ENCODE peak calls at places on chromosomes 16 and 17, in seven cellular contexts. H is SK-N-SH, L is GM12878, I is H1, U is HepG2, Z is GM12891, A is K562. Q is an unnamed sample.

GRCh38 chr16:85423186-85423550 is 190.0 kb upstream of the GSE1 start:
- DNase-seq in Z (no peak), A (no peak), L (no peak), U (no peak), H (no peak), I (no peak), Q (no peak)

GRCh38 chr16:46583036-46583435 is 38.1 kb downstream of the SHCBP1 start:
- DNase-seq in I (no peak), A (peak), L (no peak), Z (no peak), U (no peak), H (no peak), Q (no peak)

GRCh38 chr16:797686-798085 is 2.8 kb downstream of the GNG13 start:
- DNase-seq in L (no peak), H (no peak), A (no peak), I (no peak), U (no peak), Z (no peak), Q (no peak)

GRCh38 chr17:4256952-4257351 is 6.8 kb downstream of the ANKFY1 start:
- DNase-seq in L (no peak), I (no peak), H (no peak), A (no peak), Z (no peak), U (no peak), Q (no peak)

GRCh38 chr16:48291303-48291702 is 44.0 kb upstream of the ABCC11 start:
- DNase-seq in U (no peak), H (no peak), L (no peak), Z (no peak), I (no peak), A (no peak), Q (no peak)

GRCh38 chr16:6204941-6205340 is 1107.3 kb upstream of the EEF2KMT start:
- DNase-seq in A (no peak), L (no peak), H (peak), U (no peak), Z (no peak), I (no peak), Q (no peak)

GRCh38 chr16:22395960-22396359 is 21.5 kb upstream of the CDR2 start:
- DNase-seq in L (no peak), I (no peak), U (no peak), H (no peak), A (no peak), Z (no peak), Q (no peak)

GRCh38 chr16:23072769-23073549 is 76.3 kb downstream of the USP31 start:
- DNase-seq in A (no peak), U (no peak), L (no peak), Z (no peak), I (no peak), H (peak), Q (no peak)

GRCh38 chr16:50925758-50926357 is 184.0 kb downstream of the CYLD start:
- DNase-seq in H (no peak), L (no peak), Z (no peak), A (no peak), I (no peak), U (no peak), Q (no peak)

GRCh38 chr16:29663020-29663828 is at the start of gene SPN:
- DNase-seq in I (no peak), U (no peak), L (no peak), A (peak), Z (no peak), H (no peak), Q (peak)
- TF ChIP-seq TAF1 in I (no peak), U (no peak), L (peak), A (peak), Z (peak), H (no peak), Q (peak)

DNA sequence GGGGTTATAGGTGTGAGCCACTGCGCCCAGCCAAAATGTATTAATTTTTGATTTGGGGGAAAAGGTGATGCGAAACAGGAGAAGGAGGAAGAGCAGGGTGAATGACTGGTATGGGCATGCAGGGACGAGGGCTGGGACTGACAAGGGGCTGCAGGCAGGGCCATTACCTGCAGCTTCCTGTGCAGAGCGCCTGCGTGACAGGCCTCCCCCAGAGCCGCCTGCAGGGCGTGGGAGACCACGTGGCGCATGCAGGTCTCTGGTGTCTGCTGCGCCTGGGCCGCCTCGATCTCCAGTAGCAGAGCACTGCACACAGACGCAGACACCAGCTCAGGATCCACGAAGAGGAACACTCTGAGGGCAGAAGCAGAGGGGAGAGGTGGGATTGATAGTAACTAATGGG is 32.4 kb downstream of the PIK3R6 start:
- DNase-seq in I (no peak), U (no peak), A (no peak), L (no peak), Z (no peak), H (no peak), Q (no peak)
- TF ChIP-seq TAF1 in I (no peak), U (no peak), A (no peak), L (no peak), Z (no peak), H (no peak), Q (no peak)

DNA sequence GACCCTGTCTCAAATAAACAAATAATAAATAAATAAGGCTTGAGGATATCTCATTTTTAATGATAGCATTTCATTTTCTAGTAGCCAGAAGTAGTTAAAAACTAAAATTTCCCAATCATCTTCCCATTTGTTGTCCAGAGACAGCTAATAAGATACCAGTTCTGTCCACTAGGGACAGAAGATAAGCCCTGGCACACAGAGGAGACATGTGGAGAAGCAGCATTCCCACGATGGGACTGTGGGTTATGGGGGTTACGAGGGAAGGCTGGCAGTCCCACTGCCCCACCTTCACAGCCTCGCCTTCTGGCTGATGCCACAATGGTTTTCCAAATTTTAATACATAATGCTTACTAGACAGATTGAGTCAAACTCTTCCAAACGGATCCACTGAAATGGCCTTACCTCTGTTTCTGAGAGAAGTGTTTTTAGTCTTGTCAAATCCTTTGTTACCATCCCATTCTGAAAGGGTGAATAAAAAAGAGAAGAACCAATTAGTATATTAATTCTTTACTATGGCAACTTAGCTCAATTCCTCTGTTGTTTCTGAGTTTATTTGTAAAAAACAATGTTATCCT is 44.2 kb downstream of the HELZ start:
- DNase-seq in H (peak), I (no peak), U (peak), A (peak), Z (no peak), L (no peak), Q (no peak)
- TF ChIP-seq TAF1 in H (no peak), I (no peak), U (no peak), A (no peak), Z (no peak), L (no peak), Q (no peak)

GRCh38 chr17:31523862-31524730 is 132.6 kb downstream of the RAB11FIP4 start:
- DNase-seq in L (no peak), A (no peak), I (no peak), H (no peak), Z (no peak), U (no peak), Q (no peak)
- TF ChIP-seq TAF1 in L (no peak), A (no peak), I (no peak), H (no peak), Z (no peak), U (no peak), Q (no peak)

DNA sequence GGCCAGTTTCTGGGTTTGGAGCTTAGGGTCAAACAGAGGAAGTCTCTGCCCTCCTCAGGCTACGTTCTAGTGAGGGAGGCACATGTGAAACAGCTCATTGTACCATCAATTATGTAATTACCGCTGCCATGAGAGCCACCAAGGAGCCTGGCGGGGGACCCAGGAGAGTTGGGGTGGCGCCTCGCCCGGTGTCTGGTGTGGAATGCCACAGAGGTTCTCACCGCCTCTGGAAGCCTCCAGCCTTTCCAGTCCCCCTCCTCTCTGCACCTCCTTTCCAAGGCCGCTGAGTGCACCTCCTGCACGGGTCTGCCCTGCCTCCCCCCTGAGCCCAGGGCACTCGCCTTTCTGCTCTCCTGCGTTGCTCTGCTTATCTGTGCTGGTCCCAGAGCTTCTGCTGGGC is 51.4 kb downstream of the SREBF1 start:
- DNase-seq in U (no peak), A (no peak), I (no peak), Z (no peak), H (no peak), L (no peak), Q (no peak)
- TF ChIP-seq TAF1 in U (no peak), A (no peak), I (no peak), Z (no peak), H (no peak), L (no peak), Q (no peak)

DNA sequence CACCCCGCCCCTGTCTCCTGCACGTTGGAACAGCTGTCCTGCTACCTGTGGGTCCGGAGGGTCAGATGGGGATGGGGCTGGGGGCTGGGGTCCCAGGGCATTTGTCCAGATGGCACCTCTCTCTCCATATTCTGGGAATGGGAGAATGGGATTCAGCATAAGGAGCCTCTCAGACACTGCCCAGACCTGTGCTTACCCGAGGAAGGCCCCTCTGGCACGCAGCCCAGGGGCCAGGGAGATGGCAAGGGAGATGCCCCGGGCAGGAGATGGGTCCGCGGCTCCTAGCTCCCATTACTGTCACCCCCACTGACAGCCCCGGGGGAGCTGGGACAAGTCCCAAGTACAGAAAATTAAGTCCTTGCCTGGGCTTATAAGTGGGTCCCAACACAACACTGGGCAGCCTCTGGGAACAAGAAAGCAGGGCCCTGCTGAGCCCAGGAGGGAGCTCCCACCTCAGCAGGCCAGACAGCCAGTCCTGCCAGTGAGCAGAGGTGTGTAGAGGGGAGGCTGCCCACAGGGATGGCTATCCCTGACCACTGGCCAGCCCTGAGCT is 1.8 kb downstream of the VASN start:
- DNase-seq in U (no peak), A (no peak), H (peak), Z (no peak), I (no peak), L (no peak), Q (no peak)
- TF ChIP-seq TAF1 in U (no peak), A (no peak), H (no peak), Z (no peak), I (no peak), L (no peak), Q (no peak)

GRCh38 chr17:2075336-2076056 is 20.6 kb downstream of the HIC1 start:
- DNase-seq in L (no peak), I (no peak), Z (no peak), H (peak), U (no peak), A (no peak), Q (no peak)
- TF ChIP-seq TAF1 in L (no peak), I (no peak), Z (no peak), H (no peak), U (no peak), A (no peak), Q (no peak)